ENCODE peak calls at places on chromosomes 13 and 19, in ten cellular contexts. E is mucosa of descending colon; R is hypothalamus; H is activated naive CD4-positive, alpha-beta T cell treated with anti-CD3 and anti-CD28 coated beads for 36 hours; W is fibroblast of lung; U is stimulated activated CD4-positive, alpha-beta T cell treated with anti-CD3 and anti-CD28 coated beads, Interleukin-1b, Interleukin-23, amount 100 ng/mL, for 24 hours; K is fibroblast of gingiva; X is CD4-positive, CD25-positive, alpha-beta regulatory T cell; Y is thoracic aorta; I is uterus. Z is an unnamed sample.

GRCh38 chr13:38763446-38764381 is 76.8 kb downstream of the FREM2 start:
- DNase-seq in E (no peak), R (peak), H (peak), W (peak), U (no peak), K (no peak), X (no peak), Y (no peak), I (no peak), Z (peak)

GRCh38 chr19:13727798-13728197 is 36.5 kb upstream of the MRI1 start:
- DNase-seq in E (no peak), R (no peak), H (no peak), W (peak), U (no peak), K (no peak), X (no peak), Y (peak), I (peak), Z (peak)

GRCh38 chr19:7968796-7969559 is 25.5 kb upstream of the TIMM44 start:
- DNase-seq in E (peak), R (no peak), H (no peak), W (peak), U (no peak), K (no peak), X (no peak), Y (no peak), I (no peak), Z (peak)

GRCh38 chr13:27619093-27619705 is 1.1 kb downstream of the LNX2 start:
- DNase-seq in E (no peak), R (no peak), H (no peak), W (peak), U (no peak), K (peak), X (no peak), Y (no peak), I (no peak), Z (peak)

GRCh38 chr13:72104656-72105180 is 237.7 kb upstream of the DACH1 start:
- DNase-seq in E (no peak), R (no peak), H (no peak), W (peak), U (no peak), K (peak), X (no peak), Y (no peak), I (no peak), Z (no peak)

GRCh38 chr19:47231215-47232054 is 436 bp upstream of the BBC3 start:
- DNase-seq in E (peak), R (peak), H (peak), W (peak), U (peak), K (peak), X (peak), Y (peak), I (peak), Z (peak)

GRCh38 chr19:38634757-38635482 is 12.5 kb upstream of the ACTN4 start:
- DNase-seq in E (peak), R (peak), H (peak), W (peak), U (peak), K (peak), X (peak), Y (no peak), I (peak), Z (peak)

GRCh38 chr19:7925171-7925837 is 631 bp downstream of the CTXN1 start:
- DNase-seq in E (peak), R (no peak), H (peak), W (peak), U (peak), K (peak), X (peak), Y (no peak), I (peak), Z (peak)

GRCh38 chr13:40172149-40172591 is 494.3 kb downstream of the FOXO1 start:
- DNase-seq in E (no peak), R (no peak), H (no peak), W (no peak), U (no peak), K (no peak), X (no peak), Y (no peak), I (no peak), Z (no peak)

GRCh38 chr19:16773939-16774338 is 54.3 kb downstream of the NWD1 start:
- DNase-seq in E (no peak), R (no peak), H (no peak), W (no peak), U (no peak), K (no peak), X (no peak), Y (no peak), I (no peak), Z (no peak)

GRCh38 chr19:34350161-34350561 is 14.8 kb upstream of the GPI start:
- DNase-seq in E (no peak), R (no peak), H (peak), W (no peak), U (peak), K (no peak), X (peak), Y (no peak), I (no peak), Z (peak)

GRCh38 chr19:18265611-18265981 is 8.7 kb downstream of the IQCN start:
- DNase-seq in E (no peak), R (no peak), H (no peak), W (no peak), U (no peak), K (no peak), X (peak), Y (no peak), I (no peak), Z (no peak)

GRCh38 chr19:7307590-7308218 is 13.5 kb upstream of the INSR start:
- DNase-seq in E (no peak), R (no peak), H (no peak), W (no peak), U (no peak), K (no peak), X (no peak), Y (no peak), I (no peak), Z (no peak)

GRCh38 chr13:40406405-40407138 is 259.9 kb downstream of the FOXO1 start:
- DNase-seq in E (no peak), R (no peak), H (no peak), W (peak), U (no peak), K (peak), X (no peak), Y (no peak), I (peak), Z (peak)

GRCh38 chr13:73898276-73898675 is 235.9 kb downstream of the KLF12 start:
- DNase-seq in E (no peak), R (no peak), H (no peak), W (no peak), U (no peak), K (no peak), X (no peak), Y (no peak), I (no peak), Z (peak)

GRCh38 chr13:27839809-27840467 is 47.7 kb downstream of the GSX1 start:
- DNase-seq in E (no peak), R (no peak), H (no peak), W (no peak), U (no peak), K (no peak), X (no peak), Y (no peak), I (no peak), Z (peak)

GRCh38 chr13:106500450-106500849 is 35.0 kb downstream of the EFNB2 start:
- DNase-seq in E (no peak), R (no peak), H (no peak), W (no peak), U (no peak), K (no peak), X (no peak), Y (no peak), I (no peak), Z (no peak)

GRCh38 chr13:95067303-95067702 is 233.9 kb downstream of the ABCC4 start:
- DNase-seq in E (no peak), R (no peak), H (no peak), W (peak), U (no peak), K (no peak), X (no peak), Y (no peak), I (no peak), Z (peak)

GRCh38 chr13:45564108-45564507 is 51.4 kb downstream of the ERICH6B start:
- DNase-seq in E (no peak), R (no peak), H (peak), W (peak), U (no peak), K (peak), X (no peak), Y (no peak), I (no peak), Z (peak)

GRCh38 chr13:27792393-27793218 is at the start of gene GSX1:
- DNase-seq in E (no peak), R (peak), H (peak), W (peak), U (peak), K (peak), X (peak), Y (no peak), I (no peak), Z (peak)

Z was measured in GM23248.